ENCODE peak calls at places on chromosome 16, in nine cellular contexts. B is tibial artery; Y is heart right ventricle; I is GM23248; Z is transverse colon; G is right cardiac atrium; Q is CD8-positive, alpha-beta memory T cell; E is left ventricle myocardium inferior; X is CD8-positive, alpha-beta T cell. H is an unnamed sample.

GRCh38 chr16:76959166-76959565 is 231.8 kb upstream of the MON1B start:
- DNase-seq in B (no peak), Y (no peak), I (no peak), Z (no peak), G (no peak), Q (no peak), E (no peak), X (no peak), H (no peak)

GRCh38 chr16:31350275-31351005 is 4.5 kb upstream of the ITGAX start:
- DNase-seq in B (peak; percentile 45), Y (no peak), I (no peak), Z (no peak), G (no peak), Q (no peak), E (no peak), X (no peak), H (peak; percentile 79)

GRCh38 chr16:87806246-87806607 is 40.4 kb upstream of the KLHDC4 start:
- DNase-seq in B (no peak), Y (no peak), I (peak; percentile 54), Z (peak; percentile 16), G (no peak), Q (no peak), E (no peak), X (no peak), H (no peak)

GRCh38 chr16:88534731-88535141 is 35.5 kb upstream of the ZC3H18 start:
- DNase-seq in B (no peak), Y (peak; percentile 49), I (peak; percentile 82), Z (peak; percentile 65), G (peak; percentile 79), Q (peak; percentile 28), E (peak; percentile 57), X (peak; percentile 41), H (no peak)

GRCh38 chr16:78608305-78608776 is 508.9 kb downstream of the WWOX start:
- DNase-seq in B (no peak), Y (no peak), I (no peak), Z (peak; percentile 10), G (no peak), Q (no peak), E (no peak), X (no peak), H (no peak)

GRCh38 chr16:9095998-9096397 is 4.6 kb downstream of the HAPSTR1 start:
- DNase-seq in B (no peak), Y (no peak), I (no peak), Z (no peak), G (no peak), Q (no peak), E (no peak), X (no peak), H (no peak)

GRCh38 chr16:14325921-14326401 is 254.8 kb downstream of the MRTFB start:
- DNase-seq in B (no peak), Y (no peak), I (no peak), Z (no peak), G (no peak), Q (no peak), E (no peak), X (no peak), H (no peak)

GRCh38 chr16:23148513-23149266 is 562 bp downstream of the USP31 start:
- DNase-seq in B (peak; percentile 48), Y (peak; percentile 85), I (peak; percentile 69), Z (peak; percentile 83), G (peak; percentile 91), Q (peak; percentile 65), E (peak; percentile 83), X (peak; percentile 53), H (peak; percentile 78)

GRCh38 chr16:26247063-26247462 is 555.3 kb downstream of the HS3ST4 start:
- DNase-seq in B (no peak), Y (no peak), I (no peak), Z (no peak), G (no peak), Q (no peak), E (no peak), X (no peak), H (no peak)

GRCh38 chr16:54934536-54935410 is 4.1 kb downstream of the IRX5 start:
- DNase-seq in B (no peak), Y (no peak), I (peak; percentile 72), Z (no peak), G (no peak), Q (no peak), E (no peak), X (no peak), H (peak; percentile 47)

GRCh38 chr16:4260360-4260759 is 12.5 kb downstream of the TFAP4 start:
- DNase-seq in B (no peak), Y (no peak), I (no peak), Z (peak; percentile 90), G (peak; percentile 32), Q (no peak), E (no peak), X (no peak), H (peak; percentile 90)

GRCh38 chr16:68459457-68459856 is 11.1 kb upstream of the SMPD3 start:
- DNase-seq in B (no peak), Y (no peak), I (no peak), Z (no peak), G (no peak), Q (no peak), E (no peak), X (no peak), H (no peak)

GRCh38 chr16:5448798-5449197 is 351.2 kb upstream of the EEF2KMT start:
- DNase-seq in B (no peak), Y (no peak), I (no peak), Z (no peak), G (no peak), Q (no peak), E (no peak), X (no peak), H (no peak)

GRCh38 chr16:66271074-66272060 is 95.1 kb upstream of the CDH5 start:
- DNase-seq in B (no peak), Y (no peak), I (peak; percentile 80), Z (no peak), G (no peak), Q (no peak), E (no peak), X (no peak), H (peak; percentile 31)

GRCh38 chr16:88287219-88287618 is 95.5 kb upstream of the ZNF469 start:
- DNase-seq in B (no peak), Y (no peak), I (no peak), Z (no peak), G (no peak), Q (no peak), E (no peak), X (no peak), H (no peak)

GRCh38 chr16:48535831-48536599 is 74.0 kb downstream of the N4BP1 start:
- DNase-seq in B (peak; percentile 75), Y (peak; percentile 75), I (peak; percentile 70), Z (peak; percentile 36), G (peak; percentile 89), Q (no peak), E (peak; percentile 62), X (no peak), H (peak; percentile 84)

GRCh38 chr16:35391328-35391727 is 1931.9 kb downstream of the TP53TG3F start:
- DNase-seq in B (no peak), Y (peak; percentile 17), I (peak; percentile 55), Z (no peak), G (peak; percentile 72), Q (no peak), E (peak; percentile 28), X (no peak), H (no peak)

GRCh38 chr16:13561276-13561675 is 358.7 kb upstream of the ERCC4 start:
- DNase-seq in B (no peak), Y (no peak), I (no peak), Z (no peak), G (no peak), Q (no peak), E (no peak), X (no peak), H (no peak)

GRCh38 chr16:81174644-81175324 is 63.7 kb upstream of the BCO1 start:
- DNase-seq in B (no peak), Y (no peak), I (peak; percentile 49), Z (no peak), G (no peak), Q (no peak), E (no peak), X (no peak), H (no peak)

GRCh38 chr16:78235168-78235800 is 135.8 kb downstream of the WWOX start:
- DNase-seq in B (peak; percentile 58), Y (peak; percentile 71), I (peak; percentile 75), Z (peak; percentile 74), G (peak; percentile 84), Q (peak; percentile 22), E (peak; percentile 63), X (peak; percentile 60), H (no peak)

GRCh38 chr16:27025581-27025980 is 41.1 kb upstream of the C16orf82 start:
- DNase-seq in B (no peak), Y (no peak), I (no peak), Z (no peak), G (no peak), Q (no peak), E (no peak), X (no peak), H (no peak)

GRCh38 chr16:667113-667779 is 686 bp upstream of the RHOT2 start:
- DNase-seq in B (no peak), Y (no peak), I (no peak), Z (no peak), G (no peak), Q (no peak), E (no peak), X (no peak), H (no peak)
- H3K4me3 ChIP-seq in B (peak overlapping the region; percentile 84), Y (peak overlapping the region; percentile 95), I (no peak overlapping the region), Z (no peak overlapping the region), G (no peak overlapping the region), Q (peak overlapping the region; percentile 68), E (peak overlapping the region; percentile 100), X (peak overlapping the region; percentile 85), H (no peak overlapping the region)

GRCh38 chr16:86520317-86521210 is 10.2 kb downstream of the FOXF1 start:
- DNase-seq in B (no peak), Y (no peak), I (no peak), Z (no peak), G (no peak), Q (no peak), E (peak; percentile 21), X (no peak), H (peak; percentile 40)
- H3K27ac ChIP-seq in B (no peak overlapping the region), Y (no peak overlapping the region), I (no peak overlapping the region), Z (peak overlapping the region; percentile 97), G (no peak overlapping the region), Q (no peak overlapping the region), E (no peak overlapping the region), X (no peak overlapping the region), H (no peak overlapping the region)

GRCh38 chr16:73890524-73891500 is 405.8 kb upstream of the PSMD7 start:
- DNase-seq in B (no peak), Y (no peak), I (no peak), Z (peak; percentile 8), G (no peak), Q (no peak), E (no peak), X (no peak), H (no peak)
- H3K4me3 ChIP-seq in B (peak overlapping the region; percentile 31), Y (no peak overlapping the region), I (no peak overlapping the region), Z (no peak overlapping the region), G (no peak overlapping the region), Q (no peak overlapping the region), E (peak overlapping the region; percentile 50), X (no peak overlapping the region), H (no peak overlapping the region)

DNA sequence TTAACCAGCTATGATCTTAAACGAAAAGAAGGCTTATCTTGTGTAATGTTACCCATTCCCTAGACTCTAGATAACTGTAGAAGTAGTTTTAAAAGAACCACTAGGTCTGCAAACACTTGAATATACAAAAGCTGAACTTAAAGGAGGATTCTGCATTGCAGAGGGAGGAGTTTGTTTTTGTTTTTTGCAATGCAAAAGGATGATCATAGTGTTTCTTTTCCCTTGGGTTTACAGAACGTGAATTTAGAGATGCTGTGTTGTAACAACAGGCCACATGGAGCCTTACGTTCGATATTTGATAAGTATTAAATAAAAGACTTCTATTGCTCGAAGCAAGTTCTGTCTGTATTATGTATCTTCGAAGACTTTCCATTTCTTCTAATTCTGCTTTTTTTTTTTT is 77.6 kb downstream of the CHD9 start:
- DNase-seq in B (no peak), Y (no peak), I (peak; percentile 45), Z (no peak), G (no peak), Q (no peak), E (no peak), X (no peak), H (no peak)
- H3K27ac ChIP-seq in B (peak overlapping the region; percentile 87), Y (no peak overlapping the region), I (peak overlapping the region; percentile 94), Z (peak overlapping the region; percentile 88), G (no peak overlapping the region), Q (peak overlapping the region; percentile 28), E (peak overlapping the region; percentile 98), X (no peak overlapping the region), H (no peak overlapping the region)